ENCODE peak calls at places on chromosomes 5 and 9, in nine cellular contexts. A, Z, P, R, B, Q, U, H and N are unnamed samples.

GRCh38 chr9:134236001-134236421 is 71.6 kb upstream of the RNU6ATAC start:
- DNase-seq in Q (no peak), P (no peak), H (no peak), U (no peak), A (no peak), B (no peak), R (no peak), Z (no peak), N (no peak)

GRCh38 chr5:8320244-8320643 is 451.3 kb downstream of the MTRR start:
- DNase-seq in B (no peak), A (no peak), Z (no peak), H (no peak), Q (no peak), P (no peak), R (no peak), U (no peak), N (no peak)

GRCh38 chr9:132498811-132499210 is 83.6 kb upstream of the BARHL1 start:
- DNase-seq in P (no peak), Z (no peak), R (no peak), Q (no peak), A (no peak), U (no peak), H (no peak), B (no peak), N (no peak)

GRCh38 chr9:128092199-128092977 is 24.4 kb downstream of the SLC25A25 start:
- DNase-seq in Z (no peak), R (no peak), B (no peak), P (no peak), H (no peak), U (no peak), Q (peak), A (no peak), N (no peak)

GRCh38 chr9:116190595-116190994 is 37.0 kb downstream of the PAPPA start:
- DNase-seq in R (no peak), Q (no peak), Z (no peak), P (no peak), U (no peak), A (no peak), B (no peak), H (no peak), N (no peak)

GRCh38 chr5:117473075-117473595 is 898.5 kb upstream of the SEMA6A start:
- DNase-seq in A (no peak), U (no peak), Z (no peak), P (no peak), Q (no peak), H (no peak), R (no peak), B (no peak), N (no peak)

GRCh38 chr9:4725706-4726442 is 15.1 kb downstream of the AK3 start:
- DNase-seq in A (no peak), Q (no peak), Z (no peak), U (no peak), P (no peak), H (no peak), B (no peak), R (no peak), N (no peak)

GRCh38 chr9:91948423-91949292 is 1.4 kb downstream of the ROR2 start:
- DNase-seq in A (no peak), Q (no peak), R (peak), Z (no peak), B (no peak), U (no peak), H (peak), P (peak), N (no peak)

GRCh38 chr9:120464176-120464575 is 115.8 kb downstream of the CDK5RAP2 start:
- DNase-seq in B (no peak), Q (no peak), R (no peak), U (no peak), A (no peak), H (no peak), P (no peak), Z (no peak), N (no peak)

GRCh38 chr9:120579139-120579749 is 723 bp downstream of the CDK5RAP2 start:
- DNase-seq in A (no peak), B (no peak), U (peak), R (peak), Q (no peak), P (no peak), Z (no peak), H (peak), N (peak)

GRCh38 chr5:154209591-154210081 is 19.1 kb downstream of the GALNT10 start:
- DNase-seq in P (no peak), Q (no peak), R (no peak), Z (no peak), A (no peak), H (peak), B (no peak), U (no peak), N (no peak)

GRCh38 chr9:33239922-33240321 is at the start of gene SPINK4:
- DNase-seq in R (no peak), U (no peak), Z (peak), H (no peak), B (no peak), Q (no peak), A (no peak), P (no peak), N (no peak)

GRCh38 chr9:126366366-126367011 is 39.9 kb downstream of the MVB12B start:
- DNase-seq in P (peak), U (no peak), Q (no peak), Z (no peak), B (no peak), H (no peak), R (no peak), A (no peak), N (no peak)

GRCh38 chr9:123757547-123757946 is 172.4 kb downstream of the DENND1A start:
- DNase-seq in Q (no peak), R (no peak), U (no peak), H (no peak), P (no peak), B (no peak), Z (no peak), A (no peak), N (no peak)

GRCh38 chr5:108381034-108381954 is 604 bp downstream of the FBXL17 start:
- DNase-seq in A (peak), U (peak), H (peak), Z (no peak), P (peak), Q (peak), B (peak), R (peak), N (peak)

GRCh38 chr9:5043381-5043780 is 58.3 kb downstream of the JAK2 start:
- DNase-seq in B (no peak), Z (no peak), U (no peak), H (no peak), P (no peak), R (no peak), A (no peak), Q (no peak), N (no peak)

GRCh38 chr9:121599872-121600585 is 51.4 kb upstream of the DAB2IP start:
- DNase-seq in P (no peak), R (no peak), Q (no peak), A (no peak), U (no peak), H (no peak), B (no peak), Z (no peak), N (no peak)

GRCh38 chr5:136763548-136763947 is 398.2 kb upstream of the TRPC7 start:
- DNase-seq in Z (no peak), U (no peak), Q (no peak), B (no peak), P (no peak), R (no peak), A (no peak), H (no peak), N (no peak)

GRCh38 chr9:106648799-106649198 is 214.2 kb upstream of the ZNF462 start:
- DNase-seq in U (no peak), Q (no peak), Z (no peak), A (no peak), H (no peak), R (no peak), B (no peak), P (no peak), N (peak)

GRCh38 chr5:150513375-150514309 is 5.7 kb downstream of the NDST1 start:
- DNase-seq in U (no peak), P (no peak), Z (no peak), Q (no peak), A (no peak), B (no peak), R (no peak), H (no peak), N (peak)

GRCh38 chr9:110214090-110214489 is 6.1 kb upstream of the C9orf152 start:
- DNase-seq in B (no peak), U (no peak), H (no peak), A (no peak), R (no peak), Z (no peak), Q (no peak), P (no peak), N (no peak)

GRCh38 chr9:129648092-129648763 is 6.3 kb upstream of the ASB6 start:
- DNase-seq in H (no peak), P (no peak), U (no peak), A (no peak), Z (no peak), Q (no peak), R (no peak), B (no peak), N (no peak)

GRCh38 chr5:69217154-69217731 is 17.4 kb upstream of the CDK7 start:
- DNase-seq in H (no peak), R (no peak), A (no peak), Q (no peak), U (no peak), B (peak), P (no peak), Z (no peak), N (no peak)

GRCh38 chr5:38796000-38796738 is 49.6 kb upstream of the OSMR start:
- DNase-seq in B (no peak), Z (no peak), H (no peak), U (no peak), A (no peak), R (no peak), P (peak), Q (no peak), N (no peak)

GRCh38 chr5:142821733-142822487 is 51.7 kb downstream of the ARHGAP26 start:
- DNase-seq in R (no peak), H (peak), A (no peak), P (no peak), U (no peak), B (no peak), Q (no peak), Z (no peak), N (no peak)

GRCh38 chr9:38386319-38386895 is 6.1 kb upstream of the ALDH1B1 start:
- DNase-seq in P (no peak), U (no peak), Q (no peak), H (no peak), Z (no peak), A (no peak), R (no peak), B (no peak), N (no peak)

GRCh38 chr5:3400659-3401058 is 195.0 kb upstream of the IRX1 start:
- DNase-seq in A (no peak), U (no peak), H (no peak), R (no peak), B (no peak), Q (no peak), Z (no peak), P (no peak), N (no peak)

GRCh38 chr5:65830856-65831255 is 95.5 kb upstream of the ERBIN start:
- DNase-seq in U (no peak), A (no peak), Z (no peak), R (no peak), B (no peak), H (no peak), Q (no peak), P (no peak), N (no peak)

GRCh38 chr5:6525910-6526309 is 77.3 kb downstream of the UBE2QL1 start:
- DNase-seq in R (no peak), H (peak), P (no peak), U (peak), A (no peak), Z (no peak), Q (no peak), B (no peak), N (peak)

GRCh38 chr5:77086611-77087483 is at the start of gene ZBED3:
- DNase-seq in B (peak), R (peak), Z (peak), A (peak), U (peak), Q (peak), P (peak), H (peak), N (peak)

GRCh38 chr5:81020478-81021167 is 60.5 kb downstream of the RASGRF2 start:
- DNase-seq in U (no peak), Z (no peak), R (no peak), A (no peak), B (no peak), H (no peak), P (no peak), Q (no peak), N (no peak)

GRCh38 chr5:32116574-32117313 is 57.4 kb downstream of the GOLPH3 start:
- DNase-seq in Q (no peak), A (no peak), R (no peak), Z (no peak), U (no peak), H (no peak), B (no peak), P (no peak), N (no peak)